ENCODE peak calls at places on chromosomes 6 and 20, in four cellular contexts. N is A549, W is Peyer's patch, V is heart left ventricle. S is an unnamed sample. For H3K4me1, the result is how much of the 10 kb centered on the place peaks cover.

GRCh38 chr20:22496817-22497216 is 87.6 kb downstream of the FOXA2 start:
- DNase-seq in N (no peak), W (no peak), V (no peak), S (no peak)

GRCh38 chr6:1263039-1263849 is 48.7 kb upstream of the FOXQ1 start:
- DNase-seq in N (peak), W (no peak), V (no peak), S (no peak)

GRCh38 chr6:141451508-141452353 is 681.0 kb upstream of the GJE1 start:
- DNase-seq in N (peak), W (no peak), V (no peak), S (no peak)

GRCh38 chr6:131182991-131183425 is 47.7 kb downstream of the AKAP7 start:
- DNase-seq in N (peak), W (peak), V (no peak), S (no peak)

GRCh38 chr6:145155873-145156782 is 579.2 kb downstream of the EPM2A start:
- DNase-seq in N (no peak), W (no peak), V (no peak), S (no peak)

GRCh38 chr6:106069478-106069877 is 16.7 kb upstream of the PRDM1 start:
- DNase-seq in N (peak), W (no peak), V (no peak), S (no peak)

GRCh38 chr6:125294925-125295324 is 6.8 kb downstream of the HDDC2 start:
- DNase-seq in N (no peak), W (no peak), V (no peak), S (no peak)

GRCh38 chr6:7617954-7618764 is 28.2 kb downstream of the SNRNP48 start:
- DNase-seq in N (no peak), W (peak), V (no peak), S (peak)

GRCh38 chr20:878511-879307 is 37.4 kb downstream of the ANGPT4 start:
- DNase-seq in N (no peak), W (no peak), V (no peak), S (no peak)

GRCh38 chr6:84772428-84773132 is 8.2 kb upstream of the TBX18 start:
- DNase-seq in N (peak), W (no peak), V (peak), S (no peak)

GRCh38 chr6:128112494-128112893 is 211.6 kb upstream of the THEMIS start:
- DNase-seq in N (no peak), W (no peak), V (no peak), S (no peak)

GRCh38 chr20:50561379-50562078 is 51.3 kb downstream of the PTPN1 start:
- DNase-seq in N (peak), W (no peak), V (no peak), S (peak)

GRCh38 chr6:4925580-4925979 is 78.3 kb downstream of the RPP40 start:
- DNase-seq in N (no peak), W (no peak), V (no peak), S (no peak)

GRCh38 chr6:163756079-163756478 is 341.6 kb downstream of the QKI start:
- DNase-seq in N (no peak), W (peak), V (no peak), S (no peak)

GRCh38 chr6:157376706-157377230 is 4.2 kb upstream of the ZDHHC14 start:
- DNase-seq in N (no peak), W (no peak), V (no peak), S (no peak)

GRCh38 chr20:9397928-9398327 is 116.5 kb upstream of the LAMP5 start:
- DNase-seq in N (no peak), W (no peak), V (no peak), S (peak)

GRCh38 chr20:44431502-44432234 is 44.0 kb upstream of the TTPAL start:
- DNase-seq in N (no peak), W (no peak), V (peak), S (no peak)

GRCh38 chr20:41080866-41081265 is 52.2 kb downstream of the TOP1 start:
- DNase-seq in N (no peak), W (no peak), V (no peak), S (no peak)

GRCh38 chr6:48951917-48952316 is 511.1 kb downstream of the MMUT start:
- DNase-seq in N (no peak), W (no peak), V (no peak), S (no peak)

GRCh38 chr6:93219447-93219846 is 199.9 kb downstream of the EPHA7 start:
- DNase-seq in N (no peak), W (no peak), V (no peak), S (no peak)

GRCh38 chr6:110944681-110945151 is 13.8 kb upstream of the GTF3C6 start:
- DNase-seq in N (peak), W (no peak), V (no peak), S (no peak)

GRCh38 chr20:44858959-44859358 is 26.5 kb upstream of the YWHAB start:
- DNase-seq in N (peak), W (no peak), V (no peak), S (no peak)

GRCh38 chr6:131694832-131695426 is 6.3 kb downstream of the OR2A4 start:
- DNase-seq in N (peak), W (peak), V (no peak), S (peak)

GRCh38 chr20:54208492-54209044 is 681 bp downstream of the PFDN4 start:
- DNase-seq in N (peak), W (no peak), V (no peak), S (no peak)

GRCh38 chr6:131937703-131938631 is 13.2 kb downstream of the CCN2 start:
- DNase-seq in N (peak), W (no peak), V (no peak), S (peak)

GRCh38 chr6:313917-314316 is 21.6 kb downstream of the DUSP22 start:
- DNase-seq in N (no peak), W (peak), V (no peak), S (no peak)

GRCh38 chr20:24897974-24898373 is 51.1 kb upstream of the CST7 start:
- DNase-seq in N (no peak), W (no peak), V (no peak), S (no peak)

GRCh38 chr20:25037288-25038102 is 20.4 kb downstream of the ACSS1 start:
- DNase-seq in N (no peak), W (no peak), V (no peak), S (no peak)

GRCh38 chr6:167031082-167031709 is 32.0 kb downstream of the CEP43 start:
- DNase-seq in N (no peak), W (no peak), V (no peak), S (no peak)

GRCh38 chr20:20259534-20259933 is 108.4 kb upstream of the INSM1 start:
- DNase-seq in N (no peak), W (no peak), V (no peak), S (peak)

GRCh38 chr6:91864911-91865310 is 1278.0 kb upstream of the MAP3K7 start:
- DNase-seq in N (no peak), W (no peak), V (no peak), S (no peak)

GRCh38 chr6:129264480-129265045 is 381.6 kb downstream of the LAMA2 start:
- DNase-seq in N (no peak), W (no peak), V (no peak), S (no peak)

GRCh38 chr20:3067139-3068009 is 4.0 kb upstream of the OXT start:
- DNase-seq in N (no peak), W (no peak), V (no peak), S (no peak)

GRCh38 chr6:157649311-157650260 is 173.5 kb upstream of the SNX9 start:
- DNase-seq in N (no peak), W (no peak), V (no peak), S (no peak)

GRCh38 chr6:48834706-48835105 is 628.3 kb downstream of the MMUT start:
- DNase-seq in N (no peak), W (no peak), V (no peak), S (no peak)

DNA sequence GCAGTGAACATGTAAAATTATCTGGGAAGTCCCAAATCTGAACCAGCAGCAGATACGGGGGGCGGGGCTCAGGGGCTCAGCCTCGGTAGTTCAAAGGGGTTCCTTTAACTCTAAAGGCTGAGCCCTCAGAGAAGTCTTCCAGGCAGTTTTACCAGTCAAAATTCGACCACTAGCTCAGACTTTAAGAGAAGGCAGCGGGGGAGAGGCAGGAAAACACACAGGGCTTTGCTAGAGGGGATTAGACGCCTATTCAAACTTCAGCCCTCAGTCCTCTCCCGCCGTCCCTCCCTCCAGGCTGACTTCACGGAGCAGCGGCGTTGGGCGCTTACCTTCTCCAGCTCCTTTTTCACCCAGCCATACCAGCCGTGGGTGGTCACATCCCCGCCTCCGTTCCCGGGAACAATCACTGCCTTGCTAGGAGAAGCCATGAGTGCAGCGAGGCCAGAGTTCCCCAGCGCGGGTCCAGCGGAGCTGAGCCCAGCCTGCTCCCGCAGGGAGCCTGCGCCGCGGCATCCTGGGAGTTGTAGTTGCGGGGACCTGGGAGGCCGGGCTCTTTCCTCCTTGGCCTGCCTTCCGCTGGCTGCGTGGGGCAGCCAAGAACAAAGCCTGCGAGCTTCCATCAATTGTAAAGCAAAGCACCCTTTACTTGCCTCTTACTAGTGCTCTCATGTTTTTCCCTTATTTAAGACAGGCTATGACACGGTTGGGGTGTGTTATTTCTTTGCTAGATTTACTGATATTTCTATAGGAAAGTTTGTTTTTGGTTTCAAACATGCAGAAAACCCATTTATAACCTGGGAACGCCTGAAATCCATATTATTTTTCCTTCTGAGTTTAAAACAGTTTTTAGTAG is at the start of gene RBBP9:
- DNase-seq in N (peak), W (peak), V (peak), S (peak)
- TF ChIP-seq POLR2A in N (peak), W (no peak), V (peak), S (peak)

GRCh38 chr20:5153152-5153467 is 26.3 kb downstream of the CDS2 start:
- DNase-seq in N (no peak), W (no peak), V (no peak), S (no peak)
- H3K4me1 ChIP-seq in N (under half), W (under half), V (half or more), S (under half)

DNA sequence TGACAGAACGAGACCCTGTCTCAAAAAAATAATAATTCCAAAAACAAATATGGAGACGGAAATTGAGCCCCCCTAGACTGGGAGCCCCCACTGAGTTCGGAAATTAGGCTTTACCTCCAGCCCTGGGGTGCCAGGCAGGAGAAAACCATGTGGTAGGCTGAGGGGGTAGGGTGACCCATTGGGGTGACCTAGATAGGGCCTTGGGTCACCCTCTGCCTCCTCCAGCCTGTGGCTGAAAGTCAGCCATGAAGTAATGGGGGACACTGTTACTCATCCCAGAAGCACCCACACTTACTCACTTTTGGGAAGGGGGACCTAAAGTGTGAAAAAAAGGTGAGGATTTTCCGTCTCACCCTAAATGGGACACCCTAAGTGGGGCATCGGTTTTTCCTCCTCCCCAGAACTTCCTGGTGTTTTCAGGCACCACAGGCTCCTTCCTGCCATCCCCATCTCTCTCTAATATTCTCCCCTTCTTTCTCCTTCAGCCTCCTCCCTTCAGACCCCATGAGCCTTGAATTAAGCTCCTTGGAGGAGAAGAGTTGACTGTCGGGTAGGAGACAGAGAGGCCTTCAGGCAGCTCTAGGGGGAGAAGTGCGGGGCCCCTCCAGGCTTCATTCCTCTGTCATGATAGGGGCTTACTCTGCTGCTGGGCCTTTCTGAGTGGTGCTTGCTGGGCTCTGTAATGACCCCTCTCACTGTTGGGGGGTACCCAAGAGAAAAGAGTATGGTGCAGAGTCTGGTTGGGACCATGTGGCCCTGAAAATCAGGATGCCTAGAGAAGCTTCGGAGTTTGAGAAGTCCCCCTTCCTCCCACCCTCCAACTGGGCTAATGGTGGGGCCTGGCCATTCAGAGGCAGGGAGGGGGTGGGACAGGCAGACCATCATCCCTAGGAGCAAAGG is 2.4 kb downstream of the LTB start:
- DNase-seq in N (no peak), W (no peak), V (no peak), S (no peak)
- TF ChIP-seq POLR2A in N (no peak), W (no peak), V (no peak), S (no peak)

GRCh38 chr20:57461726-57462125 is 63.2 kb downstream of the CTCFL start:
- DNase-seq in N (no peak), W (no peak), V (no peak), S (no peak)

GRCh38 chr20:57459897-57460663 is 64.9 kb downstream of the CTCFL start:
- DNase-seq in N (no peak), W (no peak), V (no peak), S (no peak)

GRCh38 chr20:57460781-57461465 is 64.0 kb downstream of the CTCFL start:
- DNase-seq in N (no peak), W (no peak), V (no peak), S (no peak)

GRCh38 chr20:57464642-57465211 is 60.2 kb downstream of the CTCFL start:
- DNase-seq in N (peak), W (no peak), V (peak), S (peak)

GRCh38 chr20:57462781-57463180 is 62.2 kb downstream of the CTCFL start:
- DNase-seq in N (no peak), W (no peak), V (no peak), S (no peak)
- H3K4me1 ChIP-seq in N (under half), W (under half), V (under half), S (under half)

DNA sequence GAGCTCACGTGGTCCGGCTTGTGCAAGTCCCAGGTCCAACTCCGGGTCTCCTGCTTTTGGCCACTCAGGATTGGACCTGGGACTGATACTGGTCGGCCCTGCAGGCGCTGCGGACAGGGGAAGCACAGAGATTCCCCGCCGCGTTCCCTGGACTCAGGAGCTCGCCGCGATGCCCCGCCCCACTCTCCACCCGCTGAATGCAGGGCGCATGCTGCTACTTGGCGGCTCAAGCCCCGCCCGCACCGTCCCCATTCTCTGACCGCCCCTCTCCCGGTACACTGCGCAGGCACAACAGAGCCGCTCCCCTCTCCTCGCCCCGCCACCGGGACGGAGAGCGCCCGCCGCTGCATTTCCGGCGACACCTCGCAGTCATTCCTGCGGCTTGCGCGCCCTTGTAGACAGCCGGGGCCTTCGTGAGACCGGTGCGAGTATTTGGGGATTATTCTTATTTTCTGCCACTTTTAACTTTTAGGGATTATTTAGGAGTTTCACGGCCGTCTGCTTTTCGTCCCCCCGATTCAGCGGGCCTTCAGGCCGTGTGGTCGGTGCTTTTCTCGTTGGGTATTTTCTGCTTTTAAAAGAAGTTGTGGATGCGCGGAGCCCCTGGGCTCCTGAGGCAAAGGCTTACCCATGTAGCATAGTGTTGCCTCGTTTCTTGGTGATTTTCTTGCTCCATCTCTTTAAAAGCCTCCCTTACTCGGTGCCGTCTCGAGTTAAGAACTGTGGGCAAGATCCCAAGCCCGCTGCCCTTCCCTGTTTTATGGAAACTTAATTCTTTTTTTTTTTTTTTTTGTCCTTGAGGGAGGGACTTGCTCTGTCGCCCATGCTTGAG is at the start of gene TMEM14C:
- DNase-seq in N (peak), W (peak), V (peak), S (peak)
- TF ChIP-seq POLR2A in N (peak), W (peak), V (peak), S (peak)

DNA sequence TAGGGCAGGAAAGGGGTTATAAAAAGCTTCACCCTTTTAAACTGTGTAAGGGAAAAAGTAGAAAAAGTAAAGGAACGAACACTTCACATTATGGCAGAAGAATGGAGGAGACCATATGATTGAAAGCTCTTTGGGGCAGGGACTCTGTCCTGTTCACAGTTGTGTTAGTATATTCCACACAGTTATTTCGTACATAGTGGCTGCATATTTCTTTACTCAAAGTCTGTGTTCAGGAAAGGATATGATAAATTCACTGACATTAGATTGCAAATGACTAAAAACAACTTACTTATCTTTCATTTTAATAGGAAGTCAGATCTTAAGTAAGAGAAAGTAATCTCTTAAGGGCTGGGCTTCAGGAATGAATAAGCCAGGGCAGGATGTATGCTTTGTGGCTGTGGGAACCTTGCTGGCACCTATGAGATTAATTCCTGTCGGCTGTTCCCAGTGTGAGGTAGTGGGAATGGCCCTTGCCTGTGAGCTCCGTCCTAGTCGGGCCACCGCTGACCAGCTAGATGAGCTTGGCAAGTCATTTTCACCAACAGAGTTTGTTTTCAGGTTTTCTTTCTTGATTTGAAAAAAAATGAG is 11.2 kb downstream of the PPP1R14C start:
- DNase-seq in N (no peak), W (no peak), V (no peak), S (no peak)
- H3K4me1 ChIP-seq in N (under half), W (under half), V (under half), S (under half)